ENCODE peak calls at places on chromosomes 4 and X, in nine cellular contexts. H, F, O, D, Y, X, M, J and T are unnamed samples.

GRCh38 chr4:1578301-1578781 is 105.8 kb downstream of the FAM53A start:
- DNase-seq in H (no peak), F (no peak), O (no peak), D (peak), Y (no peak), X (no peak), M (no peak), J (no peak), T (no peak)

GRCh38 chr4:141339966-141340365 is 119.3 kb downstream of the ZNF330 start:
- DNase-seq in H (peak), F (no peak), O (no peak), D (no peak), Y (no peak), X (peak), M (no peak), J (no peak), T (no peak)

GRCh38 chr4:143241892-143242291 is 57.2 kb downstream of the USP38 start:
- DNase-seq in H (peak), F (no peak), O (no peak), D (no peak), Y (no peak), X (no peak), M (no peak), J (no peak), T (no peak)

GRCh38 chr4:1685604-1686150 is 1.6 kb upstream of the FAM53A start:
- DNase-seq in H (no peak), F (peak), O (no peak), D (no peak), Y (no peak), X (no peak), M (no peak), J (no peak), T (no peak)

GRCh38 chr4:6474053-6474568 is 1.7 kb upstream of the PPP2R2C start:
- DNase-seq in H (no peak), F (peak), O (no peak), D (no peak), Y (peak), X (no peak), M (no peak), J (no peak), T (peak)

GRCh38 chr4:153223935-153224334 is 19.7 kb downstream of the TRIM2 start:
- DNase-seq in H (peak), F (peak), O (no peak), D (no peak), Y (no peak), X (peak), M (no peak), J (peak), T (peak)

GRCh38 chrX:52574416-52575275 is 57.8 kb upstream of the XAGE1B start:
- DNase-seq in H (peak), F (peak), O (peak), D (peak), Y (peak), X (peak), M (peak), J (peak), T (peak)

GRCh38 chr4:128427832-128428366 is 140.3 kb upstream of the PGRMC2 start:
- DNase-seq in H (peak), F (peak), O (peak), D (no peak), Y (no peak), X (peak), M (no peak), J (peak), T (peak)

GRCh38 chr4:109414938-109415337 is 18.7 kb upstream of the SEC24B start:
- DNase-seq in H (peak), F (no peak), O (no peak), D (no peak), Y (no peak), X (no peak), M (no peak), J (no peak), T (no peak)

GRCh38 chr4:77697860-77698599 is 92.4 kb downstream of the CXCL13 start:
- DNase-seq in H (peak), F (peak), O (peak), D (no peak), Y (no peak), X (peak), M (no peak), J (peak), T (peak)

GRCh38 chr4:6820695-6821094 is 38.2 kb downstream of the KIAA0232 start:
- DNase-seq in H (no peak), F (no peak), O (no peak), D (no peak), Y (no peak), X (no peak), M (no peak), J (no peak), T (no peak)

GRCh38 chr4:36222702-36223101 is 21.6 kb downstream of the ARAP2 start:
- DNase-seq in H (no peak), F (peak), O (no peak), D (no peak), Y (no peak), X (no peak), M (no peak), J (no peak), T (no peak)

GRCh38 chr4:168496834-168497233 is at the start of gene PALLD:
- DNase-seq in H (no peak), F (no peak), O (peak), D (no peak), Y (no peak), X (no peak), M (no peak), J (peak), T (no peak)

GRCh38 chr4:88219099-88219498 is 60.7 kb upstream of the ABCG2 start:
- DNase-seq in H (peak), F (peak), O (peak), D (peak), Y (peak), X (peak), M (peak), J (peak), T (peak)

GRCh38 chr4:59920414-59920813 is 1279.7 kb upstream of the ADGRL3 start:
- DNase-seq in H (no peak), F (no peak), O (no peak), D (no peak), Y (no peak), X (no peak), M (no peak), J (no peak), T (no peak)

GRCh38 chrX:10157032-10157341 is 212 bp downstream of the CLCN4 start:
- DNase-seq in H (no peak), F (no peak), O (no peak), D (no peak), Y (no peak), X (no peak), M (no peak), J (no peak), T (no peak)

GRCh38 chr4:48976007-48976406 is 10.1 kb upstream of the CWH43 start:
- DNase-seq in H (no peak), F (no peak), O (no peak), D (no peak), Y (no peak), X (no peak), M (no peak), J (no peak), T (no peak)

GRCh38 chr4:76665139-76665538 is 230.1 kb downstream of the SHROOM3 start:
- DNase-seq in H (peak), F (peak), O (no peak), D (no peak), Y (no peak), X (peak), M (no peak), J (peak), T (peak)

GRCh38 chr4:7970031-7970946 is 30.6 kb upstream of the AFAP1 start:
- DNase-seq in H (peak), F (no peak), O (peak), D (peak), Y (peak), X (peak), M (peak), J (peak), T (peak)

GRCh38 chrX:6184900-6185515 is 43.7 kb downstream of the NLGN4X start:
- DNase-seq in H (no peak), F (no peak), O (no peak), D (no peak), Y (no peak), X (no peak), M (no peak), J (no peak), T (no peak)